ENCODE peak calls at places on chromosomes 1 and 21, in eight cellular contexts. P, J, Y, G, O, X, H and I are unnamed samples.
A peak's percentile ranks its signal among the peaks of the same experiment; 100 is the strongest.

GRCh38 chr1:225834417-225835329 is 24.7 kb downstream of the EPHX1 start:
- DNase-seq in X (no peak), G (peak; percentile 97), O (no peak), P (peak; percentile 64), J (no peak), Y (peak; percentile 52), H (peak; percentile 93), I (no peak)

GRCh38 chr1:200224315-200224714 is 185.5 kb downstream of the ZNF281 start:
- DNase-seq in G (no peak), O (no peak), J (no peak), X (no peak), Y (peak; percentile 78), P (no peak), H (no peak), I (no peak)

GRCh38 chr21:31335957-31336738 is 7.9 kb downstream of the TIAM1 start:
- DNase-seq in G (peak; percentile 80), J (no peak), O (no peak), Y (peak; percentile 95), H (peak; percentile 86), P (no peak), X (no peak), I (peak; percentile 37)

GRCh38 chr1:186435336-186435735 is 25.6 kb downstream of the PDC start:
- DNase-seq in O (no peak), P (no peak), J (no peak), H (peak; percentile 39), Y (peak; percentile 42), X (no peak), G (peak; percentile 14), I (no peak)

GRCh38 chr1:75672528-75673393 is 51.7 kb upstream of the ACADM start:
- DNase-seq in X (no peak), O (no peak), J (peak; percentile 55), P (peak; percentile 19), H (peak; percentile 59), Y (peak; percentile 83), G (peak; percentile 61), I (peak; percentile 72)

GRCh38 chr21:21028275-21028814 is 30.1 kb downstream of the NCAM2 start:
- DNase-seq in O (no peak), J (no peak), G (peak; percentile 15), Y (no peak), H (peak; percentile 21), P (no peak), X (no peak), I (no peak)

GRCh38 chr1:167489581-167490340 is 28.6 kb downstream of the CD247 start:
- DNase-seq in O (no peak), G (no peak), H (no peak), X (peak; percentile 57), P (no peak), Y (no peak), J (no peak), I (no peak)

GRCh38 chr1:230132758-230133157 is 65.7 kb downstream of the GALNT2 start:
- DNase-seq in H (no peak), Y (no peak), G (no peak), J (no peak), X (no peak), P (no peak), O (no peak), I (no peak)

GRCh38 chr1:82273816-82274215 is 473.1 kb downstream of the ADGRL2 start:
- DNase-seq in J (no peak), X (no peak), P (no peak), Y (no peak), O (no peak), G (peak; percentile 10), H (peak; percentile 5), I (no peak)

GRCh38 chr1:104132386-104132973 is 382.8 kb downstream of the AMY1C start:
- DNase-seq in O (peak; percentile 10), H (peak; percentile 7), G (no peak), Y (peak; percentile 1), J (no peak), P (peak; percentile 8), X (no peak), I (no peak)

GRCh38 chr1:13706058-13706457 is 6.1 kb downstream of the PRDM2 start:
- DNase-seq in J (no peak), Y (no peak), P (no peak), H (no peak), G (no peak), X (no peak), O (no peak), I (no peak)

GRCh38 chr1:4317207-4317606 is 337.2 kb upstream of the AJAP1 start:
- DNase-seq in Y (no peak), O (no peak), J (no peak), P (no peak), H (no peak), X (no peak), G (no peak), I (no peak)

GRCh38 chr1:41394918-41395598 is 33.8 kb downstream of the FOXO6 start:
- DNase-seq in O (no peak), P (no peak), G (peak; percentile 26), Y (no peak), H (peak; percentile 24), X (no peak), J (no peak), I (no peak)

GRCh38 chr1:35835398-35835797 is 27.6 kb downstream of the AGO4 start:
- DNase-seq in X (no peak), P (no peak), J (no peak), Y (no peak), H (no peak), O (no peak), G (no peak), I (no peak)

GRCh38 chr1:161216945-161217712 is 2.0 kb downstream of the FCER1G start:
- DNase-seq in J (no peak), O (peak; percentile 80), X (no peak), P (no peak), H (peak; percentile 79), G (peak; percentile 79), Y (peak; percentile 86), I (no peak)

GRCh38 chr1:58922302-58923089 is 138.6 kb upstream of the JUN start:
- DNase-seq in X (no peak), G (peak; percentile 79), P (peak; percentile 76), H (peak; percentile 56), Y (peak; percentile 44), J (no peak), O (no peak), I (peak; percentile 74)

GRCh38 chr1:206933333-206933945 is 11.7 kb upstream of the FCMR start:
- DNase-seq in P (peak; percentile 58), X (no peak), H (peak; percentile 37), O (peak; percentile 66), J (peak; percentile 34), Y (no peak), G (no peak), I (no peak)
- TF ChIP-seq CTCF in P (peak; percentile 42), X (no peak), H (peak; percentile 65), O (peak; percentile 90), J (peak; percentile 64), Y (peak; percentile 32), G (peak; percentile 63), I (peak; percentile 74)

DNA sequence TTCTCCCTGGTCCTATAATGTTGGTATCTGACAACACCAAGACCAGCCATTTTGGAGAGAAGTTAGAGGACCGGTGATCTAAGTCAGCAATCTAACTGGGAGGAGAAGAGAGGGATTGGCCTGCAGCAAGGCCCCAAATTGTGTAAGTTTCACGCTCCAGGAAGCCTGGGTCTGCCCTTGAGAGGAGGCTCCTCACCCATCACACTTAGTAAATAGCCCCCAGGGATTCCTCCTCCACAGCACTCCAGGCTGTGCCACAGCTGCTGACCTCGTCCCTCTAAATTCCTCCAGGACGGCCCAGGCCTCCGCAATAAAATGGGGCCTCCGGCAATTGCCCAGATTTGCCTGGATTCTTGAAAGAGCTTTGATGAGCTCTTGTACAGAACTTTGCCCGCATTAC is 90.3 kb downstream of the LAMC2 start:
- DNase-seq in J (no peak), H (no peak), X (peak; percentile 18), G (no peak), O (no peak), P (no peak), Y (no peak), I (no peak)
- H3K4me3 ChIP-seq in J (no peak overlapping the region), H (no peak overlapping the region), X (no peak overlapping the region), G (no peak overlapping the region), O (no peak overlapping the region), P (no peak overlapping the region), Y (no peak overlapping the region), I (no peak overlapping the region)

GRCh38 chr1:231315887-231316286 is 21.8 kb downstream of the EXOC8 start:
- DNase-seq in O (peak; percentile 50), G (peak; percentile 48), Y (peak; percentile 9), J (peak; percentile 44), X (peak; percentile 78), P (peak; percentile 50), H (peak; percentile 65), I (no peak)
- TF ChIP-seq CTCF in O (peak; percentile 79), G (peak; percentile 65), Y (peak; percentile 45), J (peak; percentile 70), X (no peak), P (peak; percentile 51), H (peak; percentile 74), I (peak; percentile 79)

GRCh38 chr1:117841117-117841650 is 88.2 kb downstream of the GDAP2 start:
- DNase-seq in P (no peak), X (no peak), O (no peak), Y (no peak), G (no peak), J (no peak), H (no peak), I (no peak)

GRCh38 chr1:117842408-117843170 is 86.8 kb downstream of the GDAP2 start:
- DNase-seq in O (peak; percentile 1), X (no peak), G (no peak), J (peak; percentile 12), Y (no peak), H (no peak), P (no peak), I (no peak)

GRCh38 chr1:117851687-117852086 is 77.7 kb downstream of the GDAP2 start:
- DNase-seq in P (no peak), Y (no peak), H (no peak), J (no peak), G (no peak), O (no peak), X (no peak), I (no peak)

GRCh38 chr1:117843791-117844190 is 85.6 kb downstream of the GDAP2 start:
- DNase-seq in P (no peak), H (no peak), Y (peak; percentile 41), O (no peak), J (no peak), G (no peak), X (no peak), I (no peak)

DNA sequence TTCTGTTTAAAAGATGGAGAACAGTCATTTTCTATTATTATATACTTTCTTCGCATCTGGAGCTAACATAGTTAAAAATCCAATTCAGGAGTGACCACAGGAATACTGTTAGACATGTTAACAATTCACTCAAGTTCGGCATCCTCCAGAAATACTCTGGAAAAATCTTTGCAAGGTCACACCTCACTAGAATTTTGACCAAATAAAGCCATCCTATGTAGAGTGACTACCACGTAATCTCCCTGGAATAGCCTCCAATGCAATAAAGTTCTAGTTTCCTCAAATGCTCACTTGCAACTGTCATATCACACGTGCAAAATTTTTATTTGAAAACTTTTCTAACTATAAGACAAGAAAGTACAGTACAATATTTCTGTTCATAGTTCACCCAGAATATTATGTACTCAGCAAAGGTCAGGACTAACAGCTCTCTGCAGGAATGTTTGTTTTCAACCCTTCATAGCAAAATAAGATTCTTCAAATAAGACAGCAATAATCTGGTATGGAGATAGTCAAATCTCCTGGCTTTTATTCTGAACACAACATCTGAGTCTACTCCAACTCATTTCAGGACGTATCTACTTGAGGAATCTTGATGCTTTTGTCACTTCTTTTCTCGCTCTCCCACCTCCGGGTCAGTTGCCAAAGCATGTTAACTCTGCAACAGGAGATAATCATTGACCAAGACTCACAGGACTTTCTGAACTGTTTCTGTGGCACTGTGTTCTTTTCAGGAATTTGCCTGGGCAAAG is 82.6 kb downstream of the GDAP2 start:
- DNase-seq in G (no peak), X (no peak), Y (no peak), J (no peak), O (no peak), H (no peak), P (peak; percentile 54), I (peak; percentile 43)
- H3K4me3 ChIP-seq in G (no peak overlapping the region), X (no peak overlapping the region), Y (no peak overlapping the region), J (no peak overlapping the region), O (no peak overlapping the region), H (no peak overlapping the region), P (no peak overlapping the region), I (no peak overlapping the region)

GRCh38 chr21:45542242-45542666 is at the start of gene SLC19A1:
- DNase-seq in X (peak; percentile 92), P (peak; percentile 73), Y (peak; percentile 48), J (no peak), O (peak; percentile 73), G (peak; percentile 66), H (peak; percentile 69), I (no peak)
- TF ChIP-seq CTCF in X (no peak), P (no peak), Y (peak; percentile 52), J (no peak), O (no peak), G (no peak), H (peak; percentile 19), I (no peak)